ENCODE peak calls at places on chromosomes 2 and 18, in five cellular contexts. One of them, this sample, is unnamed.
A peak's percentile ranks its signal among the peaks of the same experiment; 100 is the strongest.

GRCh38 chr2:71313-72035 is 25.2 kb upstream of the FAM110C start:
- DNase-seq in transverse colon: no peak
- DNase-seq in breast epithelium: no peak
- DNase-seq in A549: no peak
- DNase-seq in ovary: no peak
- DNase-seq in this sample: no peak

GRCh38 chr2:134232868-134233732 is 20.8 kb upstream of the MGAT5 start:
- DNase-seq in transverse colon: no peak
- DNase-seq in A549: no peak
- DNase-seq in ovary: no peak
- DNase-seq in breast epithelium: no peak
- DNase-seq in this sample: no peak

GRCh38 chr2:239368906-239369584 is 31.8 kb downstream of the HDAC4 start:
- DNase-seq in ovary: no peak
- DNase-seq in transverse colon: no peak
- DNase-seq in breast epithelium: no peak
- DNase-seq in A549: no peak
- DNase-seq in this sample: no peak

GRCh38 chr2:10254373-10255188 is 48.1 kb upstream of the HPCAL1 start:
- DNase-seq in breast epithelium: no peak
- DNase-seq in A549: peak; percentile 39
- DNase-seq in ovary: no peak
- DNase-seq in transverse colon: no peak
- DNase-seq in this sample: peak; percentile 40

GRCh38 chr2:164898475-164898874 is 56.9 kb downstream of the SLC38A11 start:
- DNase-seq in A549: peak; percentile 81
- DNase-seq in transverse colon: no peak
- DNase-seq in breast epithelium: no peak
- DNase-seq in ovary: no peak
- DNase-seq in this sample: peak; percentile 92

GRCh38 chr2:49335546-49335945 is 181.2 kb upstream of the FSHR start:
- DNase-seq in A549: no peak
- DNase-seq in ovary: no peak
- DNase-seq in breast epithelium: no peak
- DNase-seq in transverse colon: no peak
- DNase-seq in this sample: no peak

GRCh38 chr2:143451622-143452021 is 322.4 kb downstream of the ARHGAP15 start:
- DNase-seq in A549: peak; percentile 13
- DNase-seq in transverse colon: no peak
- DNase-seq in breast epithelium: no peak
- DNase-seq in ovary: no peak
- DNase-seq in this sample: no peak

GRCh38 chr18:71784777-71785176 is 759.4 kb downstream of the CBLN2 start:
- DNase-seq in A549: peak; percentile 2
- DNase-seq in ovary: no peak
- DNase-seq in transverse colon: no peak
- DNase-seq in breast epithelium: no peak
- DNase-seq in this sample: peak; percentile 41

GRCh38 chr2:236565225-236565624 is 4.4 kb upstream of the ACKR3 start:
- DNase-seq in ovary: no peak
- DNase-seq in transverse colon: no peak
- DNase-seq in A549: no peak
- DNase-seq in breast epithelium: no peak
- DNase-seq in this sample: no peak

GRCh38 chr18:79789091-79789891 is 8.4 kb upstream of the KCNG2 start:
- DNase-seq in ovary: no peak
- DNase-seq in transverse colon: no peak
- DNase-seq in A549: no peak
- DNase-seq in breast epithelium: no peak
- DNase-seq in this sample: no peak

GRCh38 chr18:9898792-9899549 is 13.2 kb downstream of the TXNDC2 start:
- DNase-seq in A549: peak; percentile 82
- DNase-seq in breast epithelium: no peak
- DNase-seq in ovary: no peak
- DNase-seq in transverse colon: no peak
- DNase-seq in this sample: peak; percentile 83

GRCh38 chr2:216789088-216789487 is 70.8 kb downstream of the TNP1 start:
- DNase-seq in transverse colon: no peak
- DNase-seq in A549: no peak
- DNase-seq in breast epithelium: no peak
- DNase-seq in ovary: no peak
- DNase-seq in this sample: peak; percentile 78

GRCh38 chr2:151760139-151760650 is 25.9 kb upstream of the NEB start:
- DNase-seq in ovary: no peak
- DNase-seq in A549: no peak
- DNase-seq in transverse colon: no peak
- DNase-seq in breast epithelium: no peak
- DNase-seq in this sample: peak; percentile 86
- TF ChIP-seq POLR2A in ovary: no peak
- TF ChIP-seq POLR2A in A549: no peak
- TF ChIP-seq POLR2A in transverse colon: no peak
- TF ChIP-seq POLR2A in breast epithelium: no peak
- TF ChIP-seq POLR2A in this sample: no peak

GRCh38 chr2:96341641-96342040 is 6.1 kb downstream of the NCAPH start:
- DNase-seq in transverse colon: no peak
- DNase-seq in A549: no peak
- DNase-seq in ovary: no peak
- DNase-seq in breast epithelium: no peak
- DNase-seq in this sample: no peak

GRCh38 chr2:96336873-96337272 is 1.3 kb downstream of the NCAPH start:
- DNase-seq in A549: no peak
- DNase-seq in breast epithelium: no peak
- DNase-seq in ovary: no peak
- DNase-seq in transverse colon: no peak
- DNase-seq in this sample: no peak

GRCh38 chr2:96340493-96341414 is 5.2 kb downstream of the NCAPH start:
- DNase-seq in ovary: no peak
- DNase-seq in A549: no peak
- DNase-seq in breast epithelium: no peak
- DNase-seq in transverse colon: no peak
- DNase-seq in this sample: no peak

GRCh38 chr2:96333708-96334107 is 1.9 kb upstream of the NCAPH start:
- DNase-seq in transverse colon: no peak
- DNase-seq in breast epithelium: no peak
- DNase-seq in A549: no peak
- DNase-seq in ovary: no peak
- DNase-seq in this sample: no peak

GRCh38 chr2:96336104-96336775 is 674 bp downstream of the NCAPH start:
- DNase-seq in ovary: no peak
- DNase-seq in A549: no peak
- DNase-seq in transverse colon: no peak
- DNase-seq in breast epithelium: no peak
- DNase-seq in this sample: no peak
- TF ChIP-seq POLR2A in ovary: no peak
- TF ChIP-seq POLR2A in A549: peak; percentile 56
- TF ChIP-seq POLR2A in transverse colon: no peak
- TF ChIP-seq POLR2A in breast epithelium: no peak
- TF ChIP-seq POLR2A in this sample: peak; percentile 46

GRCh38 chr2:69643602-69644505 is at the start of gene AAK1:
- DNase-seq in transverse colon: peak; percentile 93
- DNase-seq in A549: peak; percentile 94
- DNase-seq in breast epithelium: peak; percentile 88
- DNase-seq in ovary: peak; percentile 90
- DNase-seq in this sample: peak; percentile 91
- TF ChIP-seq POLR2A in transverse colon: peak; percentile 79
- TF ChIP-seq POLR2A in A549: peak; percentile 69
- TF ChIP-seq POLR2A in breast epithelium: peak; percentile 7
- TF ChIP-seq POLR2A in ovary: peak; percentile 53
- TF ChIP-seq POLR2A in this sample: peak; percentile 66

GRCh38 chr2:118222643-118223486 is 134.6 kb downstream of the INSIG2 start:
- DNase-seq in ovary: no peak
- DNase-seq in breast epithelium: no peak
- DNase-seq in A549: no peak
- DNase-seq in transverse colon: no peak
- DNase-seq in this sample: no peak
- TF ChIP-seq POLR2A in ovary: no peak
- TF ChIP-seq POLR2A in breast epithelium: no peak
- TF ChIP-seq POLR2A in A549: no peak
- TF ChIP-seq POLR2A in transverse colon: no peak
- TF ChIP-seq POLR2A in this sample: no peak

GRCh38 chr18:8608795-8609673 is at the start of gene RAB12:
- DNase-seq in breast epithelium: peak; percentile 63
- DNase-seq in ovary: peak; percentile 90
- DNase-seq in transverse colon: peak; percentile 89
- DNase-seq in A549: peak; percentile 81
- DNase-seq in this sample: peak; percentile 96
- TF ChIP-seq POLR2A in breast epithelium: no peak
- TF ChIP-seq POLR2A in ovary: peak; percentile 38
- TF ChIP-seq POLR2A in transverse colon: no peak
- TF ChIP-seq POLR2A in A549: peak; percentile 43
- TF ChIP-seq POLR2A in this sample: peak; percentile 22

This sample was measured in erythroblast.